ENCODE peak calls at places on chromosomes 3 and 15, in five cellular contexts. L is neuronal stem cell, P is mucosa of gallbladder, F is stomach, X is stromal cell of bone marrow. K is an unnamed sample.

GRCh38 chr15:101723161-101723873 is 956 bp downstream of the TARS3 start:
- DNase-seq in L (no peak), P (no peak), F (no peak), X (peak), K (no peak)

GRCh38 chr15:75063338-75063737 is 39.9 kb downstream of the PPCDC start:
- DNase-seq in L (no peak), P (peak), F (no peak), X (peak), K (no peak)

GRCh38 chr15:29046946-29047345 is 161.2 kb downstream of the APBA2 start:
- DNase-seq in L (no peak), P (no peak), F (no peak), X (no peak), K (no peak)

GRCh38 chr3:50388021-50388719 is 28.8 kb upstream of the TMEM115 start:
- DNase-seq in L (no peak), P (no peak), F (no peak), X (no peak), K (no peak)

GRCh38 chr3:65905648-65906211 is 133.0 kb downstream of the MAGI1 start:
- DNase-seq in L (no peak), P (no peak), F (no peak), X (no peak), K (no peak)

GRCh38 chr3:23372296-23372695 is 169.2 kb downstream of the UBE2E2 start:
- DNase-seq in L (no peak), P (no peak), F (no peak), X (no peak), K (no peak)

GRCh38 chr3:27826448-27826847 is 104.3 kb upstream of the EOMES start:
- DNase-seq in L (no peak), P (no peak), F (no peak), X (no peak), K (no peak)

GRCh38 chr3:104952160-104952559 is 414.5 kb upstream of the ALCAM start:
- DNase-seq in L (no peak), P (no peak), F (no peak), X (no peak), K (no peak)

GRCh38 chr15:41904487-41905359 is 10.9 kb upstream of the SPTBN5 start:
- DNase-seq in L (peak), P (peak), F (peak), X (peak), K (peak)

GRCh38 chr3:185402561-185402960 is 39.6 kb downstream of the MAP3K13 start:
- DNase-seq in L (no peak), P (no peak), F (no peak), X (no peak), K (no peak)

GRCh38 chr15:64134322-64134829 is 17.2 kb upstream of the SNX22 start:
- DNase-seq in L (no peak), P (peak), F (peak), X (peak), K (no peak)

GRCh38 chr15:101813803-101814534 is 2.0 kb downstream of the OR4F15 start:
- DNase-seq in L (no peak), P (no peak), F (no peak), X (peak), K (no peak)

GRCh38 chr3:184145120-184145524 is 10.0 kb downstream of the EIF2B5 start:
- DNase-seq in L (no peak), P (peak), F (peak), X (no peak), K (no peak)

GRCh38 chr15:87609909-87610308 is 646.6 kb downstream of the NTRK3 start:
- DNase-seq in L (no peak), P (no peak), F (no peak), X (no peak), K (no peak)

GRCh38 chr15:75696303-75696657 is 16.4 kb downstream of the CSPG4 start:
- DNase-seq in L (no peak), P (no peak), F (no peak), X (no peak), K (no peak)

GRCh38 chr3:161770532-161771386 is 274.2 kb downstream of the OTOL1 start:
- DNase-seq in L (no peak), P (no peak), F (no peak), X (no peak), K (no peak)

GRCh38 chr15:40594429-40594836 is 384 bp downstream of the KNL1 start:
- DNase-seq in L (no peak), P (no peak), F (no peak), X (no peak), K (no peak)

GRCh38 chr15:60520041-60520824 is 41.3 kb upstream of the ICE2 start:
- DNase-seq in L (no peak), P (no peak), F (no peak), X (no peak), K (no peak)

GRCh38 chr15:74954515-74954914 is 2.1 kb downstream of the RPP25 start:
- DNase-seq in L (no peak), P (no peak), F (no peak), X (no peak), K (no peak)

GRCh38 chr3:136713961-136714514 is 38.1 kb downstream of the STAG1 start:
- DNase-seq in L (no peak), P (no peak), F (no peak), X (no peak), K (no peak)

GRCh38 chr3:68972358-68972979 is 40.1 kb upstream of the TAFA4 start:
- DNase-seq in L (peak), P (peak), F (no peak), X (peak), K (no peak)

GRCh38 chr3:147458995-147459704 is 50.0 kb downstream of the ZIC1 start:
- DNase-seq in L (no peak), P (no peak), F (no peak), X (no peak), K (no peak)

GRCh38 chr15:74489518-74490338 is 28.8 kb upstream of the UBL7 start:
- DNase-seq in L (peak), P (peak), F (peak), X (no peak), K (peak)

GRCh38 chr3:111801697-111802655 is 57.1 kb upstream of the PHLDB2 start:
- DNase-seq in L (no peak), P (no peak), F (no peak), X (peak), K (no peak)

GRCh38 chr3:72515915-72516314 is 332.3 kb downstream of the SHQ1 start:
- DNase-seq in L (no peak), P (no peak), F (no peak), X (no peak), K (no peak)

GRCh38 chr3:169505577-169506155 is 157.8 kb downstream of the MECOM start:
- DNase-seq in L (no peak), P (no peak), F (no peak), X (no peak), K (no peak)